ENCODE peak calls at places on chromosomes 12 and 14, in ten cellular contexts. B is right lobe of liver, M is tibial nerve, R is GM23338, G is esophagus squamous epithelium, P is uterus, L is small intestine, U is Peyer's patch, O is SK-N-SH, Y is adrenal gland. A is an unnamed sample.

GRCh38 chr12:132118876-132119275 is 25.2 kb downstream of the DDX51 start:
- DNase-seq in B (no peak), M (no peak), R (peak), G (no peak), P (no peak), L (no peak), U (no peak), O (no peak), Y (no peak), A (no peak)

GRCh38 chr14:105146181-105146975 is 22.2 kb downstream of the JAG2 start:
- DNase-seq in B (no peak), M (no peak), R (no peak), G (no peak), P (no peak), L (no peak), U (peak), O (no peak), Y (no peak), A (no peak)

GRCh38 chr12:26119391-26119981 is 5.4 kb downstream of the BHLHE41 start:
- DNase-seq in B (no peak), M (no peak), R (peak), G (no peak), P (peak), L (peak), U (no peak), O (peak), Y (no peak), A (no peak)

GRCh38 chr12:79689477-79690155 is 1.1 kb downstream of the PAWR start:
- DNase-seq in B (peak), M (no peak), R (peak), G (no peak), P (peak), L (peak), U (peak), O (peak), Y (peak), A (no peak)

GRCh38 chr14:41505491-41505890 is 101.2 kb upstream of the LRFN5 start:
- DNase-seq in B (no peak), M (no peak), R (peak), G (no peak), P (no peak), L (no peak), U (no peak), O (no peak), Y (no peak), A (no peak)

GRCh38 chr12:11863478-11863906 is 207.2 kb upstream of the BCL2L14 start:
- DNase-seq in B (no peak), M (no peak), R (no peak), G (no peak), P (peak), L (no peak), U (no peak), O (peak), Y (peak), A (no peak)

GRCh38 chr14:105126126-105126969 is 42.2 kb downstream of the JAG2 start:
- DNase-seq in B (no peak), M (no peak), R (no peak), G (no peak), P (no peak), L (peak), U (peak), O (no peak), Y (peak), A (no peak)

GRCh38 chr14:66530526-66530925 is 22.6 kb downstream of the GPHN start:
- DNase-seq in B (no peak), M (no peak), R (no peak), G (no peak), P (no peak), L (peak), U (no peak), O (no peak), Y (no peak), A (no peak)

GRCh38 chr12:53758081-53758769 is 6.4 kb upstream of the CISTR start:
- DNase-seq in B (no peak), M (no peak), R (no peak), G (no peak), P (no peak), L (no peak), U (no peak), O (no peak), Y (no peak), A (no peak)

GRCh38 chr12:53755451-53756290 is 3.9 kb upstream of the CISTR start:
- DNase-seq in B (no peak), M (no peak), R (peak), G (no peak), P (no peak), L (no peak), U (no peak), O (no peak), Y (no peak), A (no peak)

GRCh38 chr12:53759261-53759660 is 7.5 kb upstream of the CISTR start:
- DNase-seq in B (no peak), M (no peak), R (no peak), G (no peak), P (no peak), L (no peak), U (no peak), O (no peak), Y (no peak), A (no peak)

GRCh38 chr12:53756300-53757094 is 4.7 kb upstream of the CISTR start:
- DNase-seq in B (no peak), M (no peak), R (peak), G (no peak), P (no peak), L (no peak), U (no peak), O (no peak), Y (no peak), A (no peak)

GRCh38 chr12:53757095-53757770 is 5.5 kb upstream of the CISTR start:
- DNase-seq in B (peak), M (peak), R (peak), G (no peak), P (peak), L (peak), U (peak), O (peak), Y (peak), A (peak)
- H3K4me3 ChIP-seq in B (no peak), M (no peak), R (peak), G (no peak), P (no peak), L (no peak), U (no peak), O (no peak), Y (no peak), A (no peak)

DNA sequence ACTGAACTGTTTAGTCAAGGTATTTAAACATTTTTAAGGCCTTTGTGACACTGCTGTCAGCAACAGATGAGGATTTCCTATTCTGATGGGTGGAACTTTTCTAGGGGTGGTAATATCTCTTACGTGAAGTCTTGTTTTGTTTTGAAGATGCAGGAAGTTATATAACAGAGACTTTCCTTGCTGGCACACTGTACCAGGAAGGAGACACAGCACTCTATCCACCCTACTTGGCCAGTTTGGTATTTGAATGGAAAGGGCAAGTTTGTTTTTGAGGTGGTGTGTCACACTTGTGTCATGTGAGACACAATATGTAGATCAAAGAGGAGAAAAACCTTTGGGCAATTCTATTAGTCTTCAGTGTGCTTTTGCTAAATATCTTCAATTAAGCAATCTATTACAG is 51.6 kb upstream of the SRP54 start:
- DNase-seq in B (no peak), M (no peak), R (peak), G (no peak), P (no peak), L (peak), U (no peak), O (no peak), Y (no peak), A (peak)
- H3K27ac ChIP-seq in B (peak), M (no peak), R (no peak), G (peak), P (peak), L (no peak), U (peak), O (no peak), Y (no peak), A (peak)

GRCh38 chr12:52023976-52024688 is 17.4 kb downstream of the TAMALIN start:
- DNase-seq in B (no peak), M (no peak), R (no peak), G (no peak), P (no peak), L (no peak), U (no peak), O (no peak), Y (no peak), A (no peak)
- H3K4me3 ChIP-seq in B (peak), M (peak), R (peak), G (peak), P (no peak), L (peak), U (peak), O (peak), Y (peak), A (peak)

GRCh38 chr14:23612802-23613201 is 23.4 kb upstream of the DHRS2 start:
- DNase-seq in B (no peak), M (no peak), R (no peak), G (no peak), P (no peak), L (no peak), U (no peak), O (no peak), Y (no peak), A (no peak)
- H3K27ac ChIP-seq in B (peak), M (no peak), R (no peak), G (no peak), P (no peak), L (no peak), U (no peak), O (no peak), Y (no peak), A (no peak)

GRCh38 chr12:104049278-104050257 is at the start of gene GLT8D2:
- DNase-seq in B (peak), M (peak), R (peak), G (no peak), P (peak), L (peak), U (peak), O (peak), Y (peak), A (no peak)
- H3K4me3 ChIP-seq in B (peak), M (peak), R (peak), G (peak), P (peak), L (peak), U (peak), O (peak), Y (peak), A (no peak)

GRCh38 chr12:65659681-65660080 is 164.6 kb upstream of the HMGA2 start:
- DNase-seq in B (no peak), M (no peak), R (no peak), G (no peak), P (no peak), L (no peak), U (no peak), O (no peak), Y (no peak), A (no peak)
- H3K27ac ChIP-seq in B (no peak), M (no peak), R (no peak), G (no peak), P (no peak), L (no peak), U (no peak), O (no peak), Y (no peak), A (no peak)

DNA sequence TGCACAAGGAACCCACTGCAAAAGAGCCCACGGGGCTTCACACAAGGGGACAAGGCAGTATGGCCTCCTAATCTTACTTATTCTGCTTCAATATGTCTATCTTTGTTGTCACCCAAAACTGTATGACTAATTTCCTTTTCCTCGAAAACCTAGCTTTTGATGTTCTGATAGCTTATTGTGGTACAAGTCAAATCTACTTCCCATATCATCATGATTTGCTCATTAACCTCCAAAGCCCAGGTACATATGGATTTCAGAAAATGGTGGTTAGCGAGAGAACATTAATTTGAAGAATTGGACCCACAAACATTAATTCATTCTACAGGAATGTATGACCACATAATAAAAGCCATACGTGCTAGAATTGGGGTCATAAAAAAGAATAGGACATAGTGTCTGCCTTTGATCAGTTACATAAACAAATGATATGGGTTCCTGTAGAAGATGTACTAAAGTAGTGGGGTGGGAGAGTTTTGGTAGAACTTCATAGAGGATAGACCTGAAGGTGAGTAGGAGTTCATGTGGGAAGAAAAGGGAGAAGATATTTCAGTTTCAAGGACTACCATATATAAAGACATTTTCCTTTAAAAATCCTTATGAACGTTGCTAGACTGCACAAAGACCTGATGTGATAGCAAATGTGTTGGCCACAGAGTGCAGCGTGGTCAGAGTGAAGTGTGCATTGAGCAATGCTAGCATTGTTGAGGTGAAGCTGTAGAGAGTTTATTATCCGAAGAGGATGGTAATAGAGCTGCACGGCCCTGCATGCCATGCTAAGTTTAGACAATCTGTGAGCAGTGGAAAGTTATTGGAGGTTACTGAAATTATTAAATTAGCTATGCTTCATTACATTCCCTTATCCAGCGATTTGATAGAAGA is 412.7 kb downstream of the CCDC91 start:
- DNase-seq in B (no peak), M (no peak), R (no peak), G (no peak), P (no peak), L (no peak), U (no peak), O (no peak), Y (no peak), A (no peak)
- H3K4me3 ChIP-seq in B (no peak), M (no peak), R (no peak), G (no peak), P (no peak), L (no peak), U (no peak), O (no peak), Y (no peak), A (no peak)